ENCODE peak calls at places on chromosomes 3 and 15, in six cellular contexts. One of them, this sample, is unnamed.

GRCh38 chr15:74725241-74725774 is at the start of gene CYP1A1:
- DNase-seq in stimulated activated CD4-positive, alpha-beta T cell treated with anti-CD3 and anti-CD28 coated beads, Interleukin-12 subunit alpha, Interleukin-12 subunit beta, amount 100 ng/mL, for 48 hours: no peak
- DNase-seq in ACHN: peak; percentile 31
- DNase-seq in GM18507: no peak
- DNase-seq in KG1: no peak
- DNase-seq in ELR: peak; percentile 33
- DNase-seq in this sample: peak; percentile 21

GRCh38 chr3:138344754-138345153 is 3.6 kb upstream of the MRAS start:
- DNase-seq in ELR: no peak
- DNase-seq in ACHN: no peak
- DNase-seq in GM18507: no peak
- DNase-seq in KG1: no peak
- DNase-seq in stimulated activated CD4-positive, alpha-beta T cell treated with anti-CD3 and anti-CD28 coated beads, Interleukin-12 subunit alpha, Interleukin-12 subunit beta, amount 100 ng/mL, for 48 hours: no peak
- DNase-seq in this sample: no peak

GRCh38 chr15:73518180-73518862 is 75.4 kb downstream of the REC114 start:
- DNase-seq in KG1: no peak
- DNase-seq in ACHN: no peak
- DNase-seq in ELR: no peak
- DNase-seq in GM18507: no peak
- DNase-seq in stimulated activated CD4-positive, alpha-beta T cell treated with anti-CD3 and anti-CD28 coated beads, Interleukin-12 subunit alpha, Interleukin-12 subunit beta, amount 100 ng/mL, for 48 hours: no peak
- DNase-seq in this sample: no peak

GRCh38 chr3:138638641-138639040 is 30.1 kb downstream of the FAIM start:
- DNase-seq in KG1: no peak
- DNase-seq in GM18507: no peak
- DNase-seq in stimulated activated CD4-positive, alpha-beta T cell treated with anti-CD3 and anti-CD28 coated beads, Interleukin-12 subunit alpha, Interleukin-12 subunit beta, amount 100 ng/mL, for 48 hours: no peak
- DNase-seq in ELR: no peak
- DNase-seq in ACHN: no peak
- DNase-seq in this sample: no peak

GRCh38 chr3:123350971-123351370 is 97.9 kb downstream of the ADCY5 start:
- DNase-seq in GM18507: no peak
- DNase-seq in ACHN: no peak
- DNase-seq in ELR: no peak
- DNase-seq in stimulated activated CD4-positive, alpha-beta T cell treated with anti-CD3 and anti-CD28 coated beads, Interleukin-12 subunit alpha, Interleukin-12 subunit beta, amount 100 ng/mL, for 48 hours: no peak
- DNase-seq in KG1: no peak
- DNase-seq in this sample: no peak

GRCh38 chr3:105385868-105386508 is 19.3 kb downstream of the ALCAM start:
- DNase-seq in ACHN: no peak
- DNase-seq in ELR: no peak
- DNase-seq in stimulated activated CD4-positive, alpha-beta T cell treated with anti-CD3 and anti-CD28 coated beads, Interleukin-12 subunit alpha, Interleukin-12 subunit beta, amount 100 ng/mL, for 48 hours: no peak
- DNase-seq in GM18507: no peak
- DNase-seq in KG1: no peak
- DNase-seq in this sample: no peak

GRCh38 chr3:47578691-47579632 is at the start of gene CSPG5:
- DNase-seq in GM18507: peak; percentile 14
- DNase-seq in KG1: no peak
- DNase-seq in ACHN: peak; percentile 12
- DNase-seq in stimulated activated CD4-positive, alpha-beta T cell treated with anti-CD3 and anti-CD28 coated beads, Interleukin-12 subunit alpha, Interleukin-12 subunit beta, amount 100 ng/mL, for 48 hours: no peak
- DNase-seq in ELR: peak; percentile 19
- DNase-seq in this sample: no peak

GRCh38 chr3:18425641-18426403 is 683 bp upstream of the SATB1 start:
- DNase-seq in GM18507: no peak
- DNase-seq in KG1: peak; percentile 50
- DNase-seq in ACHN: no peak
- DNase-seq in ELR: peak; percentile 19
- DNase-seq in stimulated activated CD4-positive, alpha-beta T cell treated with anti-CD3 and anti-CD28 coated beads, Interleukin-12 subunit alpha, Interleukin-12 subunit beta, amount 100 ng/mL, for 48 hours: peak; percentile 48
- DNase-seq in this sample: no peak

GRCh38 chr3:123369085-123369484 is 79.8 kb downstream of the ADCY5 start:
- DNase-seq in ELR: no peak
- DNase-seq in ACHN: no peak
- DNase-seq in stimulated activated CD4-positive, alpha-beta T cell treated with anti-CD3 and anti-CD28 coated beads, Interleukin-12 subunit alpha, Interleukin-12 subunit beta, amount 100 ng/mL, for 48 hours: no peak
- DNase-seq in GM18507: no peak
- DNase-seq in KG1: no peak
- DNase-seq in this sample: no peak

GRCh38 chr3:103126111-103126510 is 691.3 kb downstream of the ZPLD1 start:
- DNase-seq in stimulated activated CD4-positive, alpha-beta T cell treated with anti-CD3 and anti-CD28 coated beads, Interleukin-12 subunit alpha, Interleukin-12 subunit beta, amount 100 ng/mL, for 48 hours: no peak
- DNase-seq in ACHN: peak; percentile 9
- DNase-seq in ELR: peak; percentile 5
- DNase-seq in GM18507: no peak
- DNase-seq in KG1: no peak
- DNase-seq in this sample: no peak

GRCh38 chr15:91146728-91147127 is 46.7 kb downstream of the SV2B start:
- DNase-seq in ELR: no peak
- DNase-seq in stimulated activated CD4-positive, alpha-beta T cell treated with anti-CD3 and anti-CD28 coated beads, Interleukin-12 subunit alpha, Interleukin-12 subunit beta, amount 100 ng/mL, for 48 hours: no peak
- DNase-seq in ACHN: no peak
- DNase-seq in KG1: no peak
- DNase-seq in GM18507: no peak
- DNase-seq in this sample: no peak

GRCh38 chr3:55720614-55721013 is 233.5 kb upstream of the WNT5A start:
- DNase-seq in KG1: no peak
- DNase-seq in stimulated activated CD4-positive, alpha-beta T cell treated with anti-CD3 and anti-CD28 coated beads, Interleukin-12 subunit alpha, Interleukin-12 subunit beta, amount 100 ng/mL, for 48 hours: no peak
- DNase-seq in ELR: peak; percentile 64
- DNase-seq in ACHN: no peak
- DNase-seq in GM18507: no peak
- DNase-seq in this sample: no peak

GRCh38 chr3:139234491-139234890 is 109.3 kb upstream of the MRPS22 start:
- DNase-seq in ACHN: no peak
- DNase-seq in GM18507: no peak
- DNase-seq in KG1: no peak
- DNase-seq in ELR: no peak
- DNase-seq in stimulated activated CD4-positive, alpha-beta T cell treated with anti-CD3 and anti-CD28 coated beads, Interleukin-12 subunit alpha, Interleukin-12 subunit beta, amount 100 ng/mL, for 48 hours: no peak
- DNase-seq in this sample: no peak

GRCh38 chr3:69130689-69131088 is 8.3 kb upstream of the LMOD3 start:
- DNase-seq in GM18507: no peak
- DNase-seq in ACHN: no peak
- DNase-seq in KG1: no peak
- DNase-seq in ELR: no peak
- DNase-seq in stimulated activated CD4-positive, alpha-beta T cell treated with anti-CD3 and anti-CD28 coated beads, Interleukin-12 subunit alpha, Interleukin-12 subunit beta, amount 100 ng/mL, for 48 hours: no peak
- DNase-seq in this sample: no peak

GRCh38 chr3:12303532-12303931 is 14.7 kb downstream of the PPARG start:
- DNase-seq in ACHN: peak; percentile 90
- DNase-seq in KG1: no peak
- DNase-seq in stimulated activated CD4-positive, alpha-beta T cell treated with anti-CD3 and anti-CD28 coated beads, Interleukin-12 subunit alpha, Interleukin-12 subunit beta, amount 100 ng/mL, for 48 hours: no peak
- DNase-seq in ELR: peak; percentile 95
- DNase-seq in GM18507: no peak
- DNase-seq in this sample: no peak

GRCh38 chr15:89999676-90000174 is 1.4 kb upstream of the ZNF710 start:
- DNase-seq in stimulated activated CD4-positive, alpha-beta T cell treated with anti-CD3 and anti-CD28 coated beads, Interleukin-12 subunit alpha, Interleukin-12 subunit beta, amount 100 ng/mL, for 48 hours: no peak
- DNase-seq in ACHN: no peak
- DNase-seq in GM18507: no peak
- DNase-seq in ELR: peak; percentile 78
- DNase-seq in KG1: no peak
- DNase-seq in this sample: peak; percentile 19

GRCh38 chr15:83200162-83200561 is 7.5 kb downstream of the HDGFL3 start:
- DNase-seq in KG1: no peak
- DNase-seq in GM18507: no peak
- DNase-seq in ACHN: no peak
- DNase-seq in ELR: peak; percentile 48
- DNase-seq in stimulated activated CD4-positive, alpha-beta T cell treated with anti-CD3 and anti-CD28 coated beads, Interleukin-12 subunit alpha, Interleukin-12 subunit beta, amount 100 ng/mL, for 48 hours: no peak
- DNase-seq in this sample: peak; percentile 28

GRCh38 chr15:69080203-69080957 is 65.9 kb downstream of the NOX5 start:
- DNase-seq in GM18507: no peak
- DNase-seq in KG1: no peak
- DNase-seq in stimulated activated CD4-positive, alpha-beta T cell treated with anti-CD3 and anti-CD28 coated beads, Interleukin-12 subunit alpha, Interleukin-12 subunit beta, amount 100 ng/mL, for 48 hours: no peak
- DNase-seq in ELR: peak; percentile 21
- DNase-seq in ACHN: no peak
- DNase-seq in this sample: no peak

GRCh38 chr3:46695177-46695961 is 1.9 kb upstream of the ALS2CL start:
- DNase-seq in ACHN: peak; percentile 33
- DNase-seq in GM18507: no peak
- DNase-seq in KG1: peak; percentile 50
- DNase-seq in ELR: peak; percentile 23
- DNase-seq in stimulated activated CD4-positive, alpha-beta T cell treated with anti-CD3 and anti-CD28 coated beads, Interleukin-12 subunit alpha, Interleukin-12 subunit beta, amount 100 ng/mL, for 48 hours: peak; percentile 46
- DNase-seq in this sample: peak; percentile 16

GRCh38 chr15:100889359-100890058 is 9.9 kb downstream of the ALDH1A3 start:
- DNase-seq in ACHN: no peak
- DNase-seq in ELR: peak; percentile 85
- DNase-seq in stimulated activated CD4-positive, alpha-beta T cell treated with anti-CD3 and anti-CD28 coated beads, Interleukin-12 subunit alpha, Interleukin-12 subunit beta, amount 100 ng/mL, for 48 hours: no peak
- DNase-seq in GM18507: no peak
- DNase-seq in KG1: no peak
- DNase-seq in this sample: no peak

GRCh38 chr15:33540174-33540573 is 229.4 kb downstream of the RYR3 start:
- DNase-seq in ELR: no peak
- DNase-seq in KG1: no peak
- DNase-seq in GM18507: no peak
- DNase-seq in stimulated activated CD4-positive, alpha-beta T cell treated with anti-CD3 and anti-CD28 coated beads, Interleukin-12 subunit alpha, Interleukin-12 subunit beta, amount 100 ng/mL, for 48 hours: no peak
- DNase-seq in ACHN: no peak
- DNase-seq in this sample: no peak

GRCh38 chr3:169760479-169760878 is 4.4 kb downstream of the TERC start:
- DNase-seq in stimulated activated CD4-positive, alpha-beta T cell treated with anti-CD3 and anti-CD28 coated beads, Interleukin-12 subunit alpha, Interleukin-12 subunit beta, amount 100 ng/mL, for 48 hours: no peak
- DNase-seq in KG1: no peak
- DNase-seq in ACHN: no peak
- DNase-seq in ELR: peak; percentile 89
- DNase-seq in GM18507: no peak
- DNase-seq in this sample: no peak

GRCh38 chr3:60064210-60065178 is 1014.7 kb upstream of the CFAP20DC start:
- DNase-seq in stimulated activated CD4-positive, alpha-beta T cell treated with anti-CD3 and anti-CD28 coated beads, Interleukin-12 subunit alpha, Interleukin-12 subunit beta, amount 100 ng/mL, for 48 hours: no peak
- DNase-seq in GM18507: no peak
- DNase-seq in KG1: no peak
- DNase-seq in ELR: no peak
- DNase-seq in ACHN: no peak
- DNase-seq in this sample: no peak

GRCh38 chr3:197022405-197023231 is 7.0 kb downstream of the MELTF start:
- DNase-seq in ELR: no peak
- DNase-seq in ACHN: no peak
- DNase-seq in KG1: no peak
- DNase-seq in stimulated activated CD4-positive, alpha-beta T cell treated with anti-CD3 and anti-CD28 coated beads, Interleukin-12 subunit alpha, Interleukin-12 subunit beta, amount 100 ng/mL, for 48 hours: no peak
- DNase-seq in GM18507: no peak
- DNase-seq in this sample: no peak

GRCh38 chr3:172397716-172398405 is 50.4 kb downstream of the GHSR start:
- DNase-seq in stimulated activated CD4-positive, alpha-beta T cell treated with anti-CD3 and anti-CD28 coated beads, Interleukin-12 subunit alpha, Interleukin-12 subunit beta, amount 100 ng/mL, for 48 hours: no peak
- DNase-seq in KG1: no peak
- DNase-seq in ACHN: no peak
- DNase-seq in GM18507: no peak
- DNase-seq in ELR: peak; percentile 27
- DNase-seq in this sample: no peak

GRCh38 chr3:161070252-161070930 is 34.8 kb downstream of the B3GALNT1 start:
- DNase-seq in GM18507: no peak
- DNase-seq in ACHN: no peak
- DNase-seq in KG1: no peak
- DNase-seq in stimulated activated CD4-positive, alpha-beta T cell treated with anti-CD3 and anti-CD28 coated beads, Interleukin-12 subunit alpha, Interleukin-12 subunit beta, amount 100 ng/mL, for 48 hours: no peak
- DNase-seq in ELR: no peak
- DNase-seq in this sample: no peak

GRCh38 chr3:50237754-50238548 is 1.9 kb downstream of the GNAI2 start:
- DNase-seq in ACHN: peak; percentile 81
- DNase-seq in stimulated activated CD4-positive, alpha-beta T cell treated with anti-CD3 and anti-CD28 coated beads, Interleukin-12 subunit alpha, Interleukin-12 subunit beta, amount 100 ng/mL, for 48 hours: peak; percentile 78
- DNase-seq in ELR: peak; percentile 90
- DNase-seq in KG1: peak; percentile 63
- DNase-seq in GM18507: peak; percentile 72
- DNase-seq in this sample: peak; percentile 74

GRCh38 chr3:169661567-169662214 is 1.8 kb downstream of the MECOM start:
- DNase-seq in KG1: no peak
- DNase-seq in GM18507: no peak
- DNase-seq in ELR: peak; percentile 66
- DNase-seq in stimulated activated CD4-positive, alpha-beta T cell treated with anti-CD3 and anti-CD28 coated beads, Interleukin-12 subunit alpha, Interleukin-12 subunit beta, amount 100 ng/mL, for 48 hours: no peak
- DNase-seq in ACHN: peak; percentile 40
- DNase-seq in this sample: peak; percentile 68

GRCh38 chr3:55006277-55006676 is 78.4 kb upstream of the LRTM1 start:
- DNase-seq in GM18507: no peak
- DNase-seq in ACHN: no peak
- DNase-seq in ELR: no peak
- DNase-seq in KG1: no peak
- DNase-seq in stimulated activated CD4-positive, alpha-beta T cell treated with anti-CD3 and anti-CD28 coated beads, Interleukin-12 subunit alpha, Interleukin-12 subunit beta, amount 100 ng/mL, for 48 hours: no peak
- DNase-seq in this sample: no peak

GRCh38 chr3:190120161-190121060 is at the start of gene P3H2:
- DNase-seq in GM18507: no peak
- DNase-seq in KG1: peak; percentile 13
- DNase-seq in ELR: peak; percentile 93
- DNase-seq in ACHN: peak; percentile 91
- DNase-seq in stimulated activated CD4-positive, alpha-beta T cell treated with anti-CD3 and anti-CD28 coated beads, Interleukin-12 subunit alpha, Interleukin-12 subunit beta, amount 100 ng/mL, for 48 hours: peak; percentile 9
- DNase-seq in this sample: peak; percentile 90